ENCODE peak calls at places on chromosome 13, in ten cellular contexts. One of them, this sample, is unnamed.

GRCh38 chr13:34294483-34295129 is 476.7 kb downstream of the RFC3 start:
- DNase-seq in stomach: no peak
- DNase-seq in RWPE2: no peak
- DNase-seq in endodermal cell: no peak
- DNase-seq in cardiac muscle cell: peak; percentile 37
- DNase-seq in uterus: no peak
- DNase-seq in ascending aorta: no peak
- DNase-seq in adrenal gland: no peak
- DNase-seq in gastrocnemius medialis: no peak
- DNase-seq in H1: no peak
- DNase-seq in this sample: no peak

GRCh38 chr13:36329355-36329754 is 16.8 kb downstream of the SPART start:
- DNase-seq in RWPE2: no peak
- DNase-seq in cardiac muscle cell: peak; percentile 75
- DNase-seq in stomach: no peak
- DNase-seq in adrenal gland: no peak
- DNase-seq in endodermal cell: no peak
- DNase-seq in gastrocnemius medialis: no peak
- DNase-seq in H1: no peak
- DNase-seq in uterus: no peak
- DNase-seq in ascending aorta: no peak
- DNase-seq in this sample: no peak

GRCh38 chr13:78160793-78161192 is 242.2 kb upstream of the EDNRB start:
- DNase-seq in stomach: no peak
- DNase-seq in gastrocnemius medialis: no peak
- DNase-seq in ascending aorta: no peak
- DNase-seq in RWPE2: no peak
- DNase-seq in cardiac muscle cell: peak; percentile 19
- DNase-seq in H1: no peak
- DNase-seq in adrenal gland: no peak
- DNase-seq in uterus: no peak
- DNase-seq in endodermal cell: no peak
- DNase-seq in this sample: no peak

GRCh38 chr13:112349681-112350080 is 26.5 kb upstream of the SPACA7 start:
- DNase-seq in cardiac muscle cell: no peak
- DNase-seq in adrenal gland: no peak
- DNase-seq in ascending aorta: no peak
- DNase-seq in H1: no peak
- DNase-seq in RWPE2: no peak
- DNase-seq in gastrocnemius medialis: no peak
- DNase-seq in uterus: no peak
- DNase-seq in stomach: no peak
- DNase-seq in endodermal cell: no peak
- DNase-seq in this sample: no peak

GRCh38 chr13:110103026-110103425 is 203.9 kb downstream of the COL4A1 start:
- DNase-seq in ascending aorta: no peak
- DNase-seq in RWPE2: no peak
- DNase-seq in uterus: no peak
- DNase-seq in H1: no peak
- DNase-seq in cardiac muscle cell: no peak
- DNase-seq in stomach: no peak
- DNase-seq in endodermal cell: no peak
- DNase-seq in adrenal gland: no peak
- DNase-seq in gastrocnemius medialis: no peak
- DNase-seq in this sample: no peak

GRCh38 chr13:101554420-101555125 is 102.1 kb downstream of the ITGBL1 start:
- DNase-seq in ascending aorta: no peak
- DNase-seq in stomach: no peak
- DNase-seq in RWPE2: no peak
- DNase-seq in uterus: no peak
- DNase-seq in gastrocnemius medialis: no peak
- DNase-seq in adrenal gland: no peak
- DNase-seq in cardiac muscle cell: no peak
- DNase-seq in endodermal cell: no peak
- DNase-seq in H1: no peak
- DNase-seq in this sample: no peak

GRCh38 chr13:44747179-44747578 is 171.0 kb upstream of the TSC22D1 start:
- DNase-seq in endodermal cell: no peak
- DNase-seq in cardiac muscle cell: no peak
- DNase-seq in RWPE2: no peak
- DNase-seq in uterus: no peak
- DNase-seq in ascending aorta: no peak
- DNase-seq in stomach: no peak
- DNase-seq in adrenal gland: no peak
- DNase-seq in gastrocnemius medialis: peak; percentile 78
- DNase-seq in H1: no peak
- DNase-seq in this sample: no peak

GRCh38 chr13:61810065-61810464 is 394.4 kb upstream of the PCDH20 start:
- DNase-seq in H1: no peak
- DNase-seq in uterus: no peak
- DNase-seq in adrenal gland: no peak
- DNase-seq in endodermal cell: no peak
- DNase-seq in ascending aorta: no peak
- DNase-seq in gastrocnemius medialis: no peak
- DNase-seq in RWPE2: no peak
- DNase-seq in stomach: no peak
- DNase-seq in cardiac muscle cell: no peak
- DNase-seq in this sample: no peak

DNA sequence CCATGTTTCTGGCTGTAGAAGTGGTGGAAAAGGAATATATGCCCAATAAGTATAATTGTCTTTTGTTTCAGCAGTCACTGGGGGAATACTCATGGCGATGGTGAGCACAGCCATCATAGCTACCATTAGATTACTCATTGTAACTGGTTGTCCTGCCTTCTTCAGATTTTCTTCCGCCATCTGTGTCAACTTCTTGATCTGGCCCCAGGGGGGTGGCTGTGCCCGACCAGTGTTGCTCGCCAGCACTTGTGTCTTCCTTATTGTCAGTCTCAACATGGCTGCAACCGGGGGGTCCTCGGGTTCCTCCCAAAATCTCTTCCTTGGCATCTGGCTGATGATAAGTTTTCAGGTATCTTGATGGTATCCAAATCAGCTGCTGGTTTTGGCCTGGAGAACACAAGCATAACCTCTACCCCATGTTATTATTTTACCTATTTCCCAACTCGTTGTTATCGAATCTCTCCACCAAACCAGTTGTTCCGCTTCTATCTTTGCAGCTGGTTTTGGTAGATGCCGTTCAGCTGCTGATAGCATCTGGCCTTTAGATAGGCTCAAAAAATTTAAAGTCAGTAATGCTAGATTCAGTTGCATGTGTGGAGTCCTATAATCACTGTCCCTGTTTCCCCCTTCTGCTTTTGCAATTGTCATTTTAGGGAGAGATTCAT is 23.0 kb upstream of the IL17D start:
- DNase-seq in ascending aorta: no peak
- DNase-seq in uterus: no peak
- DNase-seq in cardiac muscle cell: no peak
- DNase-seq in endodermal cell: no peak
- DNase-seq in H1: no peak
- DNase-seq in stomach: no peak
- DNase-seq in adrenal gland: no peak
- DNase-seq in gastrocnemius medialis: no peak
- DNase-seq in RWPE2: no peak
- DNase-seq in this sample: no peak
- H3K27me3 ChIP-seq in ascending aorta: no peaks in the 10 kb centered on the region
- H3K27me3 ChIP-seq in uterus: no peaks in the 10 kb centered on the region
- H3K27me3 ChIP-seq in cardiac muscle cell: no peaks in the 10 kb centered on the region
- H3K27me3 ChIP-seq in endodermal cell: no peaks in the 10 kb centered on the region
- H3K27me3 ChIP-seq in H1: no peaks in the 10 kb centered on the region
- H3K27me3 ChIP-seq in stomach: no peaks in the 10 kb centered on the region
- H3K27me3 ChIP-seq in adrenal gland: no peaks in the 10 kb centered on the region
- H3K27me3 ChIP-seq in gastrocnemius medialis: no peaks in the 10 kb centered on the region
- H3K27me3 ChIP-seq in RWPE2: no peaks in the 10 kb centered on the region
- H3K27me3 ChIP-seq in this sample: no peaks in the 10 kb centered on the region

GRCh38 chr13:87999791-88000190 is 328.6 kb downstream of the SLITRK5 start:
- DNase-seq in H1: no peak
- DNase-seq in gastrocnemius medialis: no peak
- DNase-seq in stomach: no peak
- DNase-seq in cardiac muscle cell: no peak
- DNase-seq in adrenal gland: no peak
- DNase-seq in RWPE2: no peak
- DNase-seq in uterus: no peak
- DNase-seq in ascending aorta: no peak
- DNase-seq in endodermal cell: no peak
- DNase-seq in this sample: no peak

GRCh38 chr13:88000787-88001186 is 329.6 kb downstream of the SLITRK5 start:
- DNase-seq in ascending aorta: no peak
- DNase-seq in stomach: no peak
- DNase-seq in gastrocnemius medialis: no peak
- DNase-seq in RWPE2: no peak
- DNase-seq in H1: no peak
- DNase-seq in uterus: no peak
- DNase-seq in adrenal gland: no peak
- DNase-seq in cardiac muscle cell: no peak
- DNase-seq in endodermal cell: peak; percentile 37
- DNase-seq in this sample: no peak

GRCh38 chr13:88000239-88000638 is 329.1 kb downstream of the SLITRK5 start:
- DNase-seq in adrenal gland: no peak
- DNase-seq in uterus: no peak
- DNase-seq in cardiac muscle cell: no peak
- DNase-seq in gastrocnemius medialis: no peak
- DNase-seq in RWPE2: no peak
- DNase-seq in ascending aorta: no peak
- DNase-seq in endodermal cell: peak; percentile 49
- DNase-seq in H1: no peak
- DNase-seq in stomach: no peak
- DNase-seq in this sample: no peak

GRCh38 chr13:87999141-87999765 is 328.1 kb downstream of the SLITRK5 start:
- DNase-seq in gastrocnemius medialis: no peak
- DNase-seq in stomach: no peak
- DNase-seq in endodermal cell: no peak
- DNase-seq in cardiac muscle cell: peak; percentile 36
- DNase-seq in H1: no peak
- DNase-seq in adrenal gland: no peak
- DNase-seq in ascending aorta: no peak
- DNase-seq in uterus: no peak
- DNase-seq in RWPE2: no peak
- DNase-seq in this sample: no peak

GRCh38 chr13:88005188-88005587 is 334.0 kb downstream of the SLITRK5 start:
- DNase-seq in uterus: no peak
- DNase-seq in RWPE2: no peak
- DNase-seq in adrenal gland: no peak
- DNase-seq in ascending aorta: no peak
- DNase-seq in gastrocnemius medialis: no peak
- DNase-seq in H1: no peak
- DNase-seq in endodermal cell: no peak
- DNase-seq in cardiac muscle cell: no peak
- DNase-seq in stomach: no peak
- DNase-seq in this sample: no peak
- TF ChIP-seq CTCF in uterus: no peak
- TF ChIP-seq CTCF in RWPE2: peak; percentile 10
- TF ChIP-seq CTCF in adrenal gland: no peak
- TF ChIP-seq CTCF in ascending aorta: no peak
- TF ChIP-seq CTCF in gastrocnemius medialis: no peak
- TF ChIP-seq CTCF in H1: no peak
- TF ChIP-seq CTCF in endodermal cell: peak; percentile 21
- TF ChIP-seq CTCF in cardiac muscle cell: no peak
- TF ChIP-seq CTCF in stomach: no peak
- TF ChIP-seq CTCF in this sample: no peak

GRCh38 chr13:111217661-111218060 is 102.6 kb downstream of the ARHGEF7 start:
- DNase-seq in stomach: no peak
- DNase-seq in endodermal cell: peak; percentile 30
- DNase-seq in adrenal gland: peak; percentile 85
- DNase-seq in RWPE2: no peak
- DNase-seq in uterus: no peak
- DNase-seq in cardiac muscle cell: no peak
- DNase-seq in ascending aorta: no peak
- DNase-seq in H1: no peak
- DNase-seq in gastrocnemius medialis: no peak
- DNase-seq in this sample: peak; percentile 46

GRCh38 chr13:111215081-111216047 is 100.3 kb downstream of the ARHGEF7 start:
- DNase-seq in uterus: no peak
- DNase-seq in stomach: no peak
- DNase-seq in RWPE2: no peak
- DNase-seq in H1: no peak
- DNase-seq in cardiac muscle cell: no peak
- DNase-seq in ascending aorta: no peak
- DNase-seq in endodermal cell: peak; percentile 71
- DNase-seq in adrenal gland: no peak
- DNase-seq in gastrocnemius medialis: peak; percentile 80
- DNase-seq in this sample: no peak

GRCh38 chr13:111219306-111219705 is 101.1 kb upstream of the TEX29 start:
- DNase-seq in stomach: no peak
- DNase-seq in ascending aorta: no peak
- DNase-seq in H1: no peak
- DNase-seq in endodermal cell: peak; percentile 7
- DNase-seq in uterus: no peak
- DNase-seq in gastrocnemius medialis: no peak
- DNase-seq in adrenal gland: peak; percentile 72
- DNase-seq in RWPE2: no peak
- DNase-seq in cardiac muscle cell: peak; percentile 82
- DNase-seq in this sample: no peak

GRCh38 chr13:111213964-111214726 is 99.0 kb downstream of the ARHGEF7 start:
- DNase-seq in stomach: no peak
- DNase-seq in RWPE2: no peak
- DNase-seq in cardiac muscle cell: no peak
- DNase-seq in adrenal gland: no peak
- DNase-seq in endodermal cell: no peak
- DNase-seq in H1: no peak
- DNase-seq in uterus: no peak
- DNase-seq in gastrocnemius medialis: peak; percentile 60
- DNase-seq in ascending aorta: no peak
- DNase-seq in this sample: peak; percentile 60

DNA sequence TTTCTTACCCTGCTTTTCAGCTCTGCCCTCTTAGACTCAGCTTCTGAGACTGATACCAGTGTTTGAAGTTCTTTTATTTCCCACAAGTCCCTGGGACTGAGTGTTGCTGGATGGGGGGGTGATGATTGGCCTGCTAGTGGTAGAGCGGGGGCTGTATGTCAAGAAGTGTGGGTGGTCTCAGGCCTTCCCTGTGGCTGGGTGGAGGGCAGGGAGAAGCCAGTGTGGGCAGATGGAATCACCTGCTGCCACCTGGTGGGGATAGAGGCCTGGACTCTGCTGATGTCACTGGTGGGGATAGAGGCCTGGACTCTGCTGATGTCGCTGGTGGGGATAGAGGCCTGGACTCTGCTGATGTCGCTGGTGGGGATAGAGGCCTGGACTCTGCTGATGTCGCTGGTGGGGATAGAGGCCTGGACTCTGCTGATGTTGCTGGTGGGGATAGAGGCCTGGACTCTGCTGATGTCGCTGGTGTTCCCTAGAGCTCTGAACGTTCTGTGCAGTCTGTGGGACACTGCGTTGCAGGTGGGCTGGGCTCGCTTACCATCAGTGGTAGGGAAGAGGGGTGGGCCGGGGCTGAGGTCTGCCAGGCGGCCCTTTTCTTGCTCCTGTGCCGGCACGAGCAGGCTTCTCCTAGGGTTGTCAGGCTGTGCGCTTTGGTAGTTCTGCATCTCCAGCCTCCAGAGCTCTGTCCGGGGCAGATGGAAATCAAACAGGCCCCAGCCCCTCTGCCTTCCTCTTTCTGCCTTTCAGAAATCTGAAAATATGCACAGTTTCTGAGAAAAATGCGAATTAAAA is 101.3 kb downstream of the ARHGEF7 start:
- DNase-seq in RWPE2: no peak
- DNase-seq in gastrocnemius medialis: peak; percentile 73
- DNase-seq in cardiac muscle cell: peak; percentile 38
- DNase-seq in uterus: no peak
- DNase-seq in stomach: peak; percentile 39
- DNase-seq in ascending aorta: no peak
- DNase-seq in endodermal cell: peak; percentile 83
- DNase-seq in H1: no peak
- DNase-seq in adrenal gland: peak; percentile 69
- DNase-seq in this sample: no peak
- H3K4me1 ChIP-seq in RWPE2: no peaks in the 10 kb centered on the region
- H3K4me1 ChIP-seq in gastrocnemius medialis: peaks cover 79% of the 10 kb centered on the region
- H3K4me1 ChIP-seq in cardiac muscle cell: peaks cover 20% of the 10 kb centered on the region
- H3K4me1 ChIP-seq in uterus: no peaks in the 10 kb centered on the region
- H3K4me1 ChIP-seq in stomach: peaks cover 54% of the 10 kb centered on the region
- H3K4me1 ChIP-seq in ascending aorta: peaks cover 69% of the 10 kb centered on the region
- H3K4me1 ChIP-seq in endodermal cell: no peaks in the 10 kb centered on the region
- H3K4me1 ChIP-seq in H1: peaks cover 36% of the 10 kb centered on the region
- H3K4me1 ChIP-seq in adrenal gland: peaks cover 12% of the 10 kb centered on the region
- H3K4me1 ChIP-seq in this sample: peaks cover 25% of the 10 kb centered on the region

GRCh38 chr13:81597101-81597500 is 1256.2 kb upstream of the SPRY2 start:
- DNase-seq in stomach: no peak
- DNase-seq in endodermal cell: no peak
- DNase-seq in H1: no peak
- DNase-seq in uterus: no peak
- DNase-seq in gastrocnemius medialis: no peak
- DNase-seq in ascending aorta: no peak
- DNase-seq in adrenal gland: no peak
- DNase-seq in cardiac muscle cell: no peak
- DNase-seq in RWPE2: no peak
- DNase-seq in this sample: no peak
- H3K27me3 ChIP-seq in stomach: no peaks in the 10 kb centered on the region
- H3K27me3 ChIP-seq in endodermal cell: no peaks in the 10 kb centered on the region
- H3K27me3 ChIP-seq in H1: no peaks in the 10 kb centered on the region
- H3K27me3 ChIP-seq in uterus: no peaks in the 10 kb centered on the region
- H3K27me3 ChIP-seq in gastrocnemius medialis: no peaks in the 10 kb centered on the region
- H3K27me3 ChIP-seq in ascending aorta: no peaks in the 10 kb centered on the region
- H3K27me3 ChIP-seq in adrenal gland: no peaks in the 10 kb centered on the region
- H3K27me3 ChIP-seq in cardiac muscle cell: no peaks in the 10 kb centered on the region
- H3K27me3 ChIP-seq in RWPE2: no peaks in the 10 kb centered on the region
- H3K27me3 ChIP-seq in this sample: no peaks in the 10 kb centered on the region

This sample was measured in lung.